ENCODE peak calls at places on chromosomes 2 and 18, in six cellular contexts. O is heart right ventricle, I is lower leg skin, M is hepatocyte, J is brain microvascular endothelial cell, V is AG04450. B is an unnamed sample.
A peak's percentile ranks its signal among the peaks of the same experiment; 100 is the strongest.

GRCh38 chr2:120935339-120936313 is 200.0 kb downstream of the GLI2 start:
- DNase-seq in I (no peak), M (peak; percentile 78), J (peak; percentile 80), O (no peak), V (no peak), B (no peak)

GRCh38 chr2:143955416-143956075 is 564.4 kb downstream of the ZEB2 start:
- DNase-seq in O (no peak), J (peak; percentile 50), I (no peak), M (no peak), V (peak; percentile 44), B (peak; percentile 74)

GRCh38 chr2:198127627-198128026 is 323.2 kb downstream of the PLCL1 start:
- DNase-seq in I (no peak), M (peak; percentile 76), O (peak; percentile 23), J (peak; percentile 28), V (peak; percentile 38), B (peak; percentile 20)

GRCh38 chr2:24766609-24767008 is 26.6 kb downstream of the PTRHD1 start:
- DNase-seq in I (no peak), J (no peak), M (no peak), V (no peak), O (no peak), B (no peak)

GRCh38 chr18:35289293-35290069 is 548 bp downstream of the ZSCAN30 start:
- DNase-seq in V (no peak), M (peak; percentile 55), I (peak; percentile 84), J (no peak), O (peak; percentile 36), B (no peak)

GRCh38 chr2:69538872-69539548 is 101.8 kb upstream of the NFU1 start:
- DNase-seq in O (no peak), V (no peak), I (no peak), M (peak; percentile 26), J (no peak), B (no peak)

GRCh38 chr18:54805571-54806334 is 22.5 kb upstream of the RAB27B start:
- DNase-seq in O (no peak), M (peak; percentile 50), I (no peak), V (peak; percentile 32), J (peak; percentile 97), B (peak; percentile 25)

GRCh38 chr2:215369191-215369760 is 57.4 kb downstream of the ATIC start:
- DNase-seq in I (no peak), O (no peak), J (no peak), M (no peak), V (no peak), B (no peak)

GRCh38 chr18:59839931-59840685 is 59.7 kb upstream of the PMAIP1 start:
- DNase-seq in O (no peak), J (no peak), I (no peak), M (no peak), V (no peak), B (no peak)

GRCh38 chr2:27989149-27989548 is 98.6 kb downstream of the BABAM2 start:
- DNase-seq in J (no peak), O (no peak), M (no peak), I (no peak), V (no peak), B (no peak)

GRCh38 chr2:44912660-44913059 is 28.8 kb upstream of the SIX3 start:
- DNase-seq in O (no peak), I (no peak), M (no peak), J (no peak), V (no peak), B (peak; percentile 15)

GRCh38 chr2:43998263-43998662 is 2.5 kb upstream of the LRPPRC start:
- DNase-seq in J (no peak), M (no peak), O (no peak), I (no peak), V (no peak), B (no peak)

GRCh38 chr2:47487498-47487875 is 84.5 kb downstream of the MSH2 start:
- DNase-seq in J (no peak), O (no peak), M (no peak), I (peak; percentile 4), V (no peak), B (no peak)

GRCh38 chr2:201644001-201644400 is 698 bp upstream of the TMEM237 start:
- DNase-seq in I (no peak), V (no peak), O (peak; percentile 12), J (no peak), M (no peak), B (no peak)
- H3K4me3 ChIP-seq in I (no peak overlapping the region), V (peak overlapping the region; percentile 33), O (peak overlapping the region; percentile 92), J (no peak overlapping the region), M (no peak overlapping the region), B (no peak overlapping the region)

GRCh38 chr2:66691199-66691975 is 256.5 kb downstream of the MEIS1 start:
- DNase-seq in I (no peak), V (no peak), J (no peak), M (no peak), O (no peak), B (no peak)
- TF ChIP-seq CTCF in I (no peak), V (no peak), J (no peak), M (no peak), O (no peak), B (no peak)

GRCh38 chr18:36408606-36409005 is 111.1 kb downstream of the FHOD3 start:
- DNase-seq in M (no peak), V (no peak), I (peak; percentile 72), O (no peak), J (no peak), B (no peak)

GRCh38 chr18:36411745-36412168 is 114.2 kb downstream of the FHOD3 start:
- DNase-seq in O (no peak), I (peak; percentile 23), V (no peak), M (no peak), J (peak; percentile 36), B (peak; percentile 42)

GRCh38 chr18:36406805-36407204 is 109.3 kb downstream of the FHOD3 start:
- DNase-seq in V (no peak), M (no peak), J (no peak), I (peak; percentile 52), O (no peak), B (no peak)

GRCh38 chr18:36410346-36410745 is 112.8 kb downstream of the FHOD3 start:
- DNase-seq in O (no peak), V (no peak), J (no peak), M (no peak), I (no peak), B (no peak)

GRCh38 chr18:36409779-36410178 is 112.3 kb downstream of the FHOD3 start:
- DNase-seq in I (peak; percentile 23), J (no peak), O (no peak), M (no peak), V (no peak), B (no peak)
- H3K4me3 ChIP-seq in I (no peak overlapping the region), J (no peak overlapping the region), O (no peak overlapping the region), M (no peak overlapping the region), V (no peak overlapping the region), B (no peak overlapping the region)

GRCh38 chr2:110677080-110677479 is 783 bp downstream of the BUB1 start:
- DNase-seq in M (no peak), V (no peak), J (no peak), O (no peak), I (no peak), B (no peak)

GRCh38 chr2:110678457-110679336 is 834 bp upstream of the BUB1 start:
- DNase-seq in V (no peak), J (no peak), I (peak; percentile 86), M (peak; percentile 35), O (no peak), B (no peak)

GRCh38 chr2:110679865-110680264 is 2.0 kb upstream of the BUB1 start:
- DNase-seq in J (no peak), O (no peak), V (no peak), M (no peak), I (no peak), B (no peak)

GRCh38 chr2:110677530-110678456 is at the start of gene BUB1:
- DNase-seq in M (peak; percentile 99), J (peak; percentile 95), I (peak; percentile 99), V (peak; percentile 89), O (peak; percentile 97), B (peak; percentile 88)

DNA sequence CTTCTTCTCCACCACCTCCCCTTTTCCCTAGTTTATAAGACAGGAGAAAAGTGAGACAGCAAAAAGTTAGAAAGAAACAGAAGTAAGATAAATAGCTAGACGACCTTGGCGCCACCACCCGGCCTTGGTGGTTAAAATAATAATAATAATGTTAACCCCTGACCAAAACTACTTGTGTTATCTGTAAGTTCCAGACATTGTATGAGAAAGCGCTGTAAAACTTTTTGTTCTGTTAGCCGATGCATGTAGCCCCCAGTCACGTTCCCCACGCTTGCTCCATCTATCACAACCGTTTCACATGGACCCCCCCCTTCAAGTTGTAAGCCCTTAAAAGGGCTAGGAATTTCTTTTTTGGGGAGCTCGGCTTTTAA is 1.5 kb upstream of the BUB1 start:
- DNase-seq in V (no peak), O (no peak), I (no peak), M (peak; percentile 23), J (peak; percentile 27), B (no peak)
- TF ChIP-seq CTCF in V (no peak), O (no peak), I (no peak), M (no peak), J (no peak), B (no peak)

GRCh38 chr2:66331176-66331575 is 103.7 kb upstream of the MEIS1 start:
- DNase-seq in V (no peak), O (no peak), I (no peak), M (no peak), J (no peak), B (no peak)
- H3K4me3 ChIP-seq in V (no peak overlapping the region), O (no peak overlapping the region), I (no peak overlapping the region), M (no peak overlapping the region), J (no peak overlapping the region), B (no peak overlapping the region)

GRCh38 chr18:27005589-27005988 is 140.1 kb upstream of the AQP4 start:
- DNase-seq in O (no peak), I (no peak), M (peak; percentile 9), J (no peak), V (no peak), B (no peak)
- TF ChIP-seq CTCF in O (peak; percentile 13), I (no peak), M (peak; percentile 41), J (peak; percentile 73), V (no peak), B (peak; percentile 26)

GRCh38 chr2:70768585-70769085 is 635 bp upstream of the ADD2 start:
- DNase-seq in J (no peak), O (no peak), M (no peak), V (no peak), I (no peak), B (no peak)
- H3K4me3 ChIP-seq in J (no peak overlapping the region), O (no peak overlapping the region), M (no peak overlapping the region), V (no peak overlapping the region), I (no peak overlapping the region), B (no peak overlapping the region)

GRCh38 chr2:5977477-5977876 is 285.3 kb downstream of the SOX11 start:
- DNase-seq in M (no peak), V (no peak), J (no peak), O (no peak), I (no peak), B (no peak)
- TF ChIP-seq CTCF in M (peak; percentile 4), V (peak; percentile 17), J (peak; percentile 58), O (no peak), I (no peak), B (no peak)

GRCh38 chr18:74498712-74499629 is 2.8 kb downstream of the CNDP2 start:
- DNase-seq in J (no peak), O (no peak), M (no peak), I (peak; percentile 86), V (no peak), B (no peak)
- H3K4me3 ChIP-seq in J (no peak overlapping the region), O (peak overlapping the region; percentile 48), M (no peak overlapping the region), I (no peak overlapping the region), V (no peak overlapping the region), B (peak overlapping the region; percentile 16)